ENCODE peak calls at places on chromosomes 5 and 9, in seven cellular contexts. B, E, A, C, I, K and V are unnamed samples. For H3K9me3, the result is how much of the 10 kb centered on the place peaks cover.

GRCh38 chr9:128558431-128559310 is 6.3 kb downstream of the SPTAN1 start:
- DNase-seq in I (peak), A (peak), C (peak), K (no peak), B (peak), E (peak), V (peak)

GRCh38 chr9:34072410-34072809 is 23.7 kb upstream of the UBAP2 start:
- DNase-seq in C (no peak), B (no peak), E (no peak), A (no peak), I (peak), K (peak), V (no peak)

GRCh38 chr5:105218018-105218417 is 1655.4 kb upstream of the NUDT12 start:
- DNase-seq in B (no peak), K (no peak), E (no peak), C (no peak), I (no peak), A (no peak), V (no peak)

GRCh38 chr9:134295746-134296250 is 30.5 kb upstream of the RXRA start:
- DNase-seq in C (no peak), I (no peak), E (no peak), K (no peak), B (peak), A (no peak), V (no peak)

GRCh38 chr5:95777441-95777840 is 45.1 kb downstream of the GLRX start:
- DNase-seq in K (no peak), I (no peak), E (no peak), B (no peak), C (no peak), A (no peak), V (no peak)

GRCh38 chr5:164680216-164680615 is 1174.8 kb downstream of the MAT2B start:
- DNase-seq in I (no peak), E (no peak), K (no peak), C (no peak), B (no peak), A (no peak), V (no peak)

GRCh38 chr9:16247188-16247875 is 623.1 kb downstream of the BNC2 start:
- DNase-seq in I (no peak), C (no peak), E (peak), A (no peak), K (no peak), B (no peak), V (no peak)

GRCh38 chr5:52837068-52837467 is 49.4 kb downstream of the ITGA1 start:
- DNase-seq in B (no peak), K (no peak), I (no peak), C (no peak), E (peak), A (no peak), V (no peak)

GRCh38 chr5:171757853-171758535 is 27.6 kb upstream of the SMIM23 start:
- DNase-seq in I (no peak), K (no peak), E (no peak), C (no peak), B (no peak), A (no peak), V (no peak)

GRCh38 chr9:126028746-126029145 is 281.6 kb downstream of the PBX3 start:
- DNase-seq in E (no peak), A (no peak), B (peak), I (no peak), K (no peak), C (no peak), V (no peak)

GRCh38 chr9:126032135-126032534 is 285.0 kb downstream of the PBX3 start:
- DNase-seq in E (no peak), K (no peak), C (no peak), I (no peak), B (no peak), A (no peak), V (no peak)

GRCh38 chr9:126030716-126031115 is 283.5 kb downstream of the PBX3 start:
- DNase-seq in B (peak), C (no peak), A (no peak), K (no peak), I (no peak), E (no peak), V (no peak)

GRCh38 chr9:126033318-126033717 is 286.1 kb downstream of the PBX3 start:
- DNase-seq in I (no peak), E (no peak), C (no peak), A (no peak), B (peak), K (no peak), V (no peak)

DNA sequence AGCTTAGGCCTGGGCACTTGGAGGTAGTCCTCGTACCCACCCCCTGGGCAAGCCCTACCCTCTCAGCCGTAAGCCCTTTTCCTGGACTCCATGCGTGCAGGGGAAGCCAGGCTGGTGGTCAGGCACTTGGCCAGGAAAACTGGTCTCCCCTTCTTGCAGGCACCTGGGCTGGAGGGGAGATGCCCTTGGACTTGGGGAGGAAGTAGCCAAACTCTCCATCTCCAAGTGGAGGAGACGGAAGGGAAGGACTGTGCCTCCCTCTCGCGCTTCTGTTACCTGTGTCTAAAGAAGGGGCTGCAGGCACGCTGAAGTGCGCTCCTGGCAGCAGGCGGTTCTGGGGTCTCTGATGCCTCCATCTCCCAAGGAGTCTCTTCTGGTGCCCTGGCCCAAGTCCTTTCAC is 283.9 kb downstream of the PBX3 start:
- DNase-seq in K (no peak), A (no peak), I (no peak), C (no peak), B (peak), E (no peak), V (no peak)
- H3K9me3 ChIP-seq in K (under half), A (under half), I (under half), C (under half), B (under half), E (under half), V (under half)

GRCh38 chr9:91341258-91341746 is 20.4 kb downstream of the AUH start:
- DNase-seq in E (no peak), A (no peak), I (no peak), K (no peak), B (no peak), C (no peak), V (no peak)
- TF ChIP-seq CTCF in E (no peak), A (no peak), I (no peak), K (no peak), B (no peak), C (no peak), V (no peak)

DNA sequence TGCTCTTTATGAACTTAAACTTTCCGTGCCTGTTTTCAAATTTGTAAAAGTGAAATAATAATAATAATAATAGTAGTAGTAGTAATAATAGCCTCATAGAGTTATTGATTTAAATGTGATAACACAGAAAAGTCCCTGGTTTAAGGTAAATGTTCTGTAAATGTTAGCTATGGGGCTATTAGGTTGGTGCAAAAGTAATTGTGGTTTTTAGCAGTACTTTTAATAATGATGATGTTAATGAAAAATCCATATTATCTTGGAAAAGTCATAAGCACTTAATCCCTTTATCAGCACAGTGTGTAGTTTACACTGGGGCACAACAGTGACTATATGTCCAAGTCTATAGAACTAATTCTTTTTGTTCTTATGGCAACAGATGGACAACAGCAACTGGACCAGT is at the start of gene OR1Q1:
- DNase-seq in I (no peak), E (no peak), K (no peak), C (no peak), B (no peak), A (no peak), V (no peak)
- H3K9me3 ChIP-seq in I (under half), E (under half), K (under half), C (under half), B (under half), A (under half), V (under half)

GRCh38 chr5:31194892-31195291 is 1.4 kb downstream of the CDH6 start:
- DNase-seq in E (no peak), K (no peak), A (no peak), I (no peak), B (no peak), C (no peak), V (no peak)

GRCh38 chr5:31193026-31193425 is 460 bp upstream of the CDH6 start:
- DNase-seq in I (no peak), E (no peak), B (no peak), C (no peak), K (no peak), A (no peak), V (no peak)

GRCh38 chr5:31192442-31192841 is 1.0 kb upstream of the CDH6 start:
- DNase-seq in C (no peak), E (no peak), K (peak), B (no peak), A (no peak), I (no peak), V (no peak)

GRCh38 chr5:31194458-31194808 is 947 bp downstream of the CDH6 start:
- DNase-seq in A (no peak), C (no peak), B (no peak), E (no peak), K (peak), I (no peak), V (no peak)

GRCh38 chr5:31193591-31194457 is at the start of gene CDH6:
- DNase-seq in C (no peak), A (no peak), I (no peak), B (no peak), K (peak), E (peak), V (no peak)
- TF ChIP-seq CTCF in C (no peak), A (no peak), I (no peak), B (no peak), K (no peak), E (no peak), V (no peak)

GRCh38 chr9:137477778-137478612 is 18.9 kb upstream of the NSMF start:
- DNase-seq in I (no peak), C (no peak), K (no peak), A (no peak), B (peak), E (no peak), V (no peak)

GRCh38 chr9:137479315-137479861 is 20.3 kb upstream of the NSMF start:
- DNase-seq in A (no peak), E (peak), K (no peak), I (no peak), B (no peak), C (no peak), V (no peak)

GRCh38 chr9:137478613-137479314 is 19.6 kb upstream of the NSMF start:
- DNase-seq in B (peak), A (no peak), K (no peak), C (no peak), I (no peak), E (peak), V (no peak)

GRCh38 chr9:137475666-137476065 is 16.5 kb upstream of the NSMF start:
- DNase-seq in E (no peak), B (no peak), A (no peak), K (no peak), C (no peak), I (no peak), V (no peak)

GRCh38 chr9:137476856-137477255 is 17.7 kb upstream of the NSMF start:
- DNase-seq in I (no peak), B (no peak), K (no peak), E (no peak), A (no peak), C (no peak), V (no peak)
- H3K9me3 ChIP-seq in I (under half), B (under half), K (under half), E (under half), A (under half), C (under half), V (under half)

GRCh38 chr9:111474385-111474784 is 9.8 kb downstream of the ECPAS start:
- DNase-seq in C (no peak), A (no peak), I (no peak), E (no peak), K (no peak), B (no peak), V (no peak)
- TF ChIP-seq CTCF in C (no peak), A (no peak), I (no peak), E (no peak), K (no peak), B (no peak), V (no peak)